ENCODE peak calls at places on chromosomes 2 and 18, in four cellular contexts. S, W, N and J are unnamed samples.

GRCh38 chr2:117936871-117937428 is 76.9 kb downstream of the CCDC93 start:
- DNase-seq in S (no peak), N (no peak), W (no peak), J (no peak)

GRCh38 chr18:21672868-21673267 is 31.7 kb downstream of the ABHD3 start:
- DNase-seq in S (no peak), N (no peak), W (no peak), J (no peak)

GRCh38 chr18:79506191-79507075 is 110.7 kb downstream of the NFATC1 start:
- DNase-seq in S (no peak), W (no peak), N (no peak), J (no peak)

GRCh38 chr2:137437386-137437785 is 526.9 kb upstream of the HNMT start:
- DNase-seq in N (no peak), W (no peak), S (no peak), J (no peak)

GRCh38 chr2:172102159-172102857 is 392 bp downstream of the DLX2 start:
- DNase-seq in N (no peak), W (peak), S (peak), J (no peak)

GRCh38 chr18:49944681-49945080 is 131.3 kb upstream of the ACAA2 start:
- DNase-seq in W (no peak), S (no peak), N (peak), J (no peak)

GRCh38 chr2:33529771-33530481 is 53.5 kb downstream of the RASGRP3 start:
- DNase-seq in N (peak), W (no peak), S (no peak), J (peak)

GRCh38 chr18:48816554-48816953 is 134.2 kb downstream of the SMAD7 start:
- DNase-seq in N (no peak), W (no peak), S (no peak), J (no peak)

GRCh38 chr2:119836455-119837142 is 76.9 kb downstream of the PTPN4 start:
- DNase-seq in W (no peak), N (no peak), S (no peak), J (no peak)

GRCh38 chr2:120670771-120671480 is 64.7 kb upstream of the GLI2 start:
- DNase-seq in S (no peak), N (no peak), W (no peak), J (no peak)

GRCh38 chr18:63994783-63995399 is 25.0 kb downstream of the SERPINB8 start:
- DNase-seq in W (peak), N (peak), S (no peak), J (peak)

GRCh38 chr2:233598952-233599351 is 18.5 kb upstream of the UGT1A8 start:
- DNase-seq in W (no peak), S (no peak), N (no peak), J (no peak)

GRCh38 chr2:231528636-231529030 is 1.6 kb downstream of the NMUR1 start:
- DNase-seq in W (no peak), S (no peak), N (no peak), J (no peak)

GRCh38 chr18:70450658-70451253 is 161.9 kb downstream of the SOCS6 start:
- DNase-seq in S (peak), N (peak), W (no peak), J (peak)

GRCh38 chr18:32831781-32832180 is 59.0 kb upstream of the KLHL14 start:
- DNase-seq in S (no peak), W (no peak), N (no peak), J (no peak)

GRCh38 chr2:82852787-82853186 is 1606.3 kb downstream of the SUCLG1 start:
- DNase-seq in S (no peak), W (no peak), N (no peak), J (no peak)